ENCODE peak calls at places on chromosomes 1 and 21, in nine cellular contexts. J is Right ventricle myocardium inferior; P is T-helper 17 cell; F is iPS-NIHi11; G is activated T-helper 2 cell treated with anti-CD3 and anti-CD28 coated beads, Interferon-gamma antibody, Interleukin-2, Interleukin-4, amounts not matched to agents 10 μg/mL and 5 μg/mL and 100 μg/mL, durations not matched to agents 14 hours and 24 hours and 36 hours; Y is adrenal gland; D is mucosa of descending colon; N is heart right ventricle; L is cardiac fibroblast. O is an unnamed sample.

GRCh38 chr1:88867743-88868521 is 23.4 kb downstream of the GTF2B start:
- DNase-seq in N (no peak), Y (no peak), F (no peak), G (no peak), J (no peak), L (peak; percentile 50), D (no peak), P (no peak), O (no peak)

GRCh38 chr1:41714613-41715389 is 203.9 kb downstream of the HIVEP3 start:
- DNase-seq in P (no peak), G (no peak), L (no peak), D (no peak), N (no peak), J (no peak), F (no peak), Y (no peak), O (no peak)

GRCh38 chr1:230633469-230633868 is 8.8 kb upstream of the COG2 start:
- DNase-seq in Y (no peak), F (no peak), N (no peak), L (no peak), J (no peak), G (no peak), D (no peak), P (no peak), O (no peak)

GRCh38 chr21:36506482-36506881 is 26.6 kb upstream of the CLDN14 start:
- DNase-seq in P (no peak), G (no peak), F (no peak), D (no peak), J (no peak), N (no peak), Y (no peak), L (no peak), O (no peak)

GRCh38 chr1:161166669-161167548 is 683 bp downstream of the PPOX start:
- DNase-seq in G (no peak), N (no peak), D (no peak), L (no peak), F (peak; percentile 38), J (peak; percentile 70), P (no peak), Y (no peak), O (no peak)

GRCh38 chr1:109792056-109792831 is 28.5 kb upstream of the EPS8L3 start:
- DNase-seq in P (peak; percentile 6), F (peak; percentile 75), Y (peak; percentile 62), L (peak; percentile 97), J (peak; percentile 84), D (peak; percentile 69), G (no peak), N (peak; percentile 73), O (peak; percentile 64)

GRCh38 chr1:41648844-41649243 is 164.4 kb upstream of the EDN2 start:
- DNase-seq in F (no peak), Y (no peak), G (no peak), N (no peak), D (no peak), J (no peak), P (no peak), L (no peak), O (no peak)

GRCh38 chr1:66302810-66303209 is 231.1 kb upstream of the SGIP1 start:
- DNase-seq in D (no peak), G (no peak), Y (no peak), L (no peak), J (no peak), F (no peak), N (no peak), P (no peak), O (no peak)

GRCh38 chr1:185257947-185258203 is 59.2 kb downstream of the IVNS1ABP start:
- DNase-seq in P (no peak), D (no peak), G (no peak), L (peak; percentile 21), J (no peak), N (no peak), F (no peak), Y (no peak), O (no peak)

GRCh38 chr1:91741301-91741700 is 144.7 kb downstream of the TGFBR3 start:
- DNase-seq in F (no peak), L (no peak), Y (no peak), J (no peak), P (no peak), N (no peak), G (no peak), D (no peak), O (no peak)

GRCh38 chr1:31348449-31348848 is 24.4 kb downstream of the FABP3 start:
- DNase-seq in F (no peak), G (no peak), J (no peak), D (no peak), Y (no peak), P (no peak), N (no peak), L (no peak), O (no peak)

GRCh38 chr1:203278087-203278884 is 27.0 kb upstream of the BTG2 start:
- DNase-seq in D (peak; percentile 76), L (peak; percentile 95), Y (peak; percentile 95), P (no peak), F (no peak), G (no peak), N (peak; percentile 96), J (peak; percentile 95), O (peak; percentile 81)

GRCh38 chr1:93842750-93843500 is 36.1 kb downstream of the DNTTIP2 start:
- DNase-seq in Y (no peak), L (peak; percentile 36), G (no peak), J (no peak), N (no peak), P (no peak), F (no peak), D (no peak), O (no peak)

GRCh38 chr1:116986531-116987255 is 14.9 kb upstream of the CD101 start:
- DNase-seq in G (peak; percentile 17), L (no peak), F (no peak), J (peak; percentile 75), Y (no peak), P (no peak), N (no peak), D (no peak), O (no peak)

GRCh38 chr1:12196641-12197482 is 30.1 kb downstream of the TNFRSF1B start:
- DNase-seq in F (peak; percentile 79), Y (peak; percentile 60), N (no peak), L (no peak), D (peak; percentile 40), G (no peak), P (no peak), J (peak; percentile 89), O (no peak)

GRCh38 chr1:5286244-5286643 is 631.8 kb downstream of the AJAP1 start:
- DNase-seq in P (no peak), G (peak; percentile 10), Y (no peak), D (peak; percentile 9), L (no peak), F (no peak), N (no peak), J (no peak), O (no peak)

GRCh38 chr1:21338568-21339401 is 48.5 kb upstream of the ECE1 start:
- DNase-seq in D (peak; percentile 75), L (peak; percentile 83), N (peak; percentile 74), G (no peak), F (no peak), P (no peak), J (peak; percentile 87), Y (peak; percentile 69), O (peak; percentile 89)

GRCh38 chr21:15992171-15992570 is 262.4 kb downstream of the USP25 start:
- DNase-seq in P (no peak), D (no peak), Y (no peak), F (no peak), J (no peak), N (no peak), G (no peak), L (peak; percentile 12), O (no peak)

GRCh38 chr21:16218682-16219343 is 489.0 kb downstream of the USP25 start:
- DNase-seq in J (no peak), F (no peak), N (no peak), L (no peak), G (no peak), P (no peak), D (no peak), Y (no peak), O (no peak)

GRCh38 chr21:21971384-21971783 is 973.2 kb downstream of the NCAM2 start:
- DNase-seq in D (no peak), G (no peak), P (no peak), F (no peak), N (no peak), L (no peak), Y (no peak), J (no peak), O (no peak)

GRCh38 chr1:169733924-169734323 is at the start of gene SELE:
- DNase-seq in G (no peak), P (no peak), J (no peak), D (no peak), N (no peak), L (no peak), F (no peak), Y (no peak), O (no peak)

GRCh38 chr1:218986816-218987215 is 186.9 kb upstream of the LYPLAL1 start:
- DNase-seq in L (no peak), J (no peak), F (no peak), D (no peak), P (no peak), Y (no peak), N (no peak), G (no peak), O (no peak)

GRCh38 chr1:42135426-42135825 is 17.8 kb upstream of the GUCA2B start:
- DNase-seq in G (no peak), L (peak; percentile 23), J (no peak), F (no peak), Y (no peak), P (no peak), D (no peak), N (no peak), O (no peak)

GRCh38 chr1:33292726-33293340 is 28.1 kb downstream of the A3GALT2 start:
- DNase-seq in F (no peak), J (no peak), G (no peak), P (no peak), Y (no peak), D (no peak), N (no peak), L (no peak), O (no peak)

GRCh38 chr1:153774780-153775431 is at the start of gene SLC27A3:
- DNase-seq in P (no peak), Y (peak; percentile 64), G (no peak), D (peak; percentile 71), N (peak; percentile 83), L (peak; percentile 86), F (peak; percentile 79), J (peak; percentile 89), O (peak; percentile 73)

GRCh38 chr21:39660596-39660995 is 47.9 kb downstream of the B3GALT5 start:
- DNase-seq in G (no peak), L (peak; percentile 48), N (peak; percentile 43), F (no peak), P (no peak), J (no peak), Y (peak; percentile 19), D (peak; percentile 55), O (no peak)

GRCh38 chr1:40855513-40855912 is 6.7 kb downstream of the CITED4 start:
- DNase-seq in Y (no peak), L (no peak), J (no peak), D (no peak), F (no peak), P (no peak), N (no peak), G (no peak), O (no peak)

GRCh38 chr21:45456836-45457160 is 51.8 kb downstream of the COL18A1 start:
- DNase-seq in L (no peak), Y (no peak), N (peak; percentile 11), D (no peak), P (no peak), F (no peak), G (no peak), J (peak; percentile 63), O (no peak)

GRCh38 chr1:110308247-110308646 is 30.9 kb upstream of the RBM15 start:
- DNase-seq in G (no peak), N (no peak), J (no peak), Y (no peak), D (no peak), P (no peak), F (no peak), L (peak; percentile 84), O (no peak)

GRCh38 chr1:56097713-56098112 is 481.6 kb downstream of the PLPP3 start:
- DNase-seq in F (no peak), G (no peak), P (no peak), J (no peak), L (no peak), Y (no peak), N (no peak), D (no peak), O (no peak)

GRCh38 chr1:212941452-212941851 is 8.9 kb upstream of the VASH2 start:
- DNase-seq in L (no peak), G (no peak), Y (no peak), F (no peak), J (no peak), D (no peak), P (no peak), N (no peak), O (no peak)

O was measured in stomach.